ENCODE peak calls at places on chromosomes 5 and 9, in six cellular contexts. A is WTC11; E is GM03348; S is cardiac fibroblast; I is astrocyte of the hippocampus; H is stimulated activated CD8-positive, alpha-beta memory T cell treated with anti-CD3 and anti-CD28 coated beads, Interleukin-2, amount 100 ng/mL, for 1 hour. L is an unnamed sample.

GRCh38 chr5:171424726-171425125 is 5.3 kb downstream of the FGF18 start:
- DNase-seq in S (no peak), A (no peak), H (no peak), E (no peak), I (peak), L (no peak)

GRCh38 chr5:114184006-114184405 is 177.9 kb upstream of the KCNN2 start:
- DNase-seq in A (no peak), I (peak), H (no peak), E (no peak), S (peak), L (no peak)

GRCh38 chr9:78004478-78005229 is 27.0 kb downstream of the GNAQ start:
- DNase-seq in E (no peak), A (no peak), H (no peak), S (no peak), I (peak), L (peak)

GRCh38 chr5:122312670-122312988 is 592 bp downstream of the SNCAIP start:
- DNase-seq in A (peak), I (peak), S (peak), E (peak), H (no peak), L (no peak)

GRCh38 chr5:115348175-115348574 is 51.7 kb upstream of the CCDC112 start:
- DNase-seq in H (no peak), S (no peak), A (no peak), I (no peak), E (no peak), L (no peak)

GRCh38 chr5:120388016-120388781 is 75.9 kb upstream of the PRR16 start:
- DNase-seq in E (peak), S (peak), I (peak), A (no peak), H (no peak), L (peak)

GRCh38 chr5:137207023-137207760 is 291.9 kb downstream of the SPOCK1 start:
- DNase-seq in I (no peak), H (no peak), S (no peak), A (no peak), E (no peak), L (no peak)

GRCh38 chr9:111965566-111966019 is 69.0 kb downstream of the UGCG start:
- DNase-seq in A (no peak), I (peak), S (peak), E (peak), H (no peak), L (peak)

GRCh38 chr9:127935765-127936221 is 1.9 kb downstream of the DPM2 start:
- DNase-seq in H (no peak), A (no peak), I (no peak), E (no peak), S (no peak), L (no peak)

GRCh38 chr9:23496827-23497226 is 329.2 kb downstream of the ELAVL2 start:
- DNase-seq in H (no peak), E (no peak), S (no peak), A (no peak), I (no peak), L (no peak)

GRCh38 chr9:87678650-87679355 is 47.1 kb upstream of the CTSL start:
- DNase-seq in S (peak), A (peak), I (peak), H (no peak), E (peak), L (peak)